ENCODE peak calls at places on chromosomes 2 and 18, in eight cellular contexts. Z is brain microvascular endothelial cell; Q is aorta; S is GM23338; F is HL-60; O is WERI-Rb-1; M is CD8-positive, alpha-beta memory T cell; A is bronchial epithelial cell. C is an unnamed sample.

GRCh38 chr2:105438104-105438929 is 39.5 kb upstream of the FHL2 start:
- DNase-seq in Z (no peak), Q (no peak), S (no peak), F (no peak), O (peak), M (no peak), A (no peak), C (no peak)

GRCh38 chr18:9714832-9715343 is 6.8 kb downstream of the RAB31 start:
- DNase-seq in Z (no peak), Q (no peak), S (no peak), F (no peak), O (no peak), M (no peak), A (no peak), C (no peak)

GRCh38 chr18:62505669-62506494 is 16.9 kb upstream of the ZCCHC2 start:
- DNase-seq in Z (no peak), Q (no peak), S (no peak), F (no peak), O (no peak), M (peak), A (peak), C (no peak)

GRCh38 chr2:212536385-212537310 is 2.0 kb downstream of the ERBB4 start:
- DNase-seq in Z (no peak), Q (no peak), S (peak), F (no peak), O (peak), M (no peak), A (no peak), C (peak)

GRCh38 chr2:63891488-63892030 is 49.9 kb downstream of the UGP2 start:
- DNase-seq in Z (no peak), Q (no peak), S (no peak), F (no peak), O (no peak), M (no peak), A (no peak), C (no peak)

GRCh38 chr2:98380203-98380535 is 33.9 kb downstream of the CNGA3 start:
- DNase-seq in Z (no peak), Q (no peak), S (no peak), F (no peak), O (no peak), M (no peak), A (no peak), C (no peak)

GRCh38 chr2:124683536-124684407 is 658.7 kb downstream of the CNTNAP5 start:
- DNase-seq in Z (no peak), Q (no peak), S (no peak), F (no peak), O (no peak), M (no peak), A (no peak), C (no peak)

GRCh38 chr18:55189972-55190371 is 230.7 kb upstream of the CCDC68 start:
- DNase-seq in Z (no peak), Q (no peak), S (peak), F (no peak), O (peak), M (no peak), A (no peak), C (no peak)

GRCh38 chr2:61460168-61460567 is 10.7 kb downstream of the USP34 start:
- DNase-seq in Z (peak), Q (no peak), S (no peak), F (no peak), O (no peak), M (no peak), A (peak), C (no peak)

GRCh38 chr2:128622371-128622770 is 303.7 kb upstream of the HS6ST1 start:
- DNase-seq in Z (no peak), Q (peak), S (no peak), F (peak), O (no peak), M (no peak), A (no peak), C (peak)

GRCh38 chr2:239765076-239765845 is 259.9 kb downstream of the NDUFA10 start:
- DNase-seq in Z (no peak), Q (peak), S (no peak), F (no peak), O (no peak), M (no peak), A (no peak), C (peak)

GRCh38 chr2:39135678-39136259 is 14.9 kb upstream of the SOS1 start:
- DNase-seq in Z (no peak), Q (no peak), S (no peak), F (no peak), O (no peak), M (peak), A (no peak), C (no peak)

GRCh38 chr18:66558773-66559172 is 45.1 kb downstream of the CDH19 start:
- DNase-seq in Z (no peak), Q (no peak), S (no peak), F (no peak), O (no peak), M (no peak), A (peak), C (no peak)

GRCh38 chr2:38010995-38011394 is 65.0 kb downstream of the CYP1B1 start:
- DNase-seq in Z (no peak), Q (no peak), S (no peak), F (no peak), O (peak), M (no peak), A (peak), C (no peak)

GRCh38 chr2:119255760-119256573 is 32.3 kb downstream of the STEAP3 start:
- DNase-seq in Z (peak), Q (no peak), S (peak), F (no peak), O (peak), M (no peak), A (peak), C (no peak)

GRCh38 chr2:3146772-3147640 is 230.6 kb downstream of the EIPR1 start:
- DNase-seq in Z (no peak), Q (no peak), S (no peak), F (no peak), O (no peak), M (no peak), A (no peak), C (peak)

GRCh38 chr2:159090514-159091201 is 122.2 kb downstream of the TANC1 start:
- DNase-seq in Z (no peak), Q (no peak), S (no peak), F (no peak), O (no peak), M (no peak), A (peak), C (no peak)

GRCh38 chr18:44954256-44954655 is 273.6 kb downstream of the SETBP1 start:
- DNase-seq in Z (no peak), Q (no peak), S (no peak), F (no peak), O (no peak), M (no peak), A (no peak), C (no peak)

GRCh38 chr2:240392948-240393830 is 42.3 kb upstream of the GPC1 start:
- DNase-seq in Z (no peak), Q (peak), S (no peak), F (no peak), O (peak), M (no peak), A (no peak), C (peak)

GRCh38 chr2:10162586-10163497 is 40.3 kb downstream of the RRM2 start:
- DNase-seq in Z (no peak), Q (no peak), S (peak), F (no peak), O (peak), M (no peak), A (no peak), C (no peak)

GRCh38 chr2:200373973-200374416 is 67.5 kb downstream of the SPATS2L start:
- DNase-seq in Z (no peak), Q (no peak), S (no peak), F (no peak), O (no peak), M (peak), A (peak), C (no peak)

GRCh38 chr2:15498554-15498953 is 62.6 kb downstream of the NBAS start:
- DNase-seq in Z (no peak), Q (no peak), S (no peak), F (peak), O (no peak), M (no peak), A (no peak), C (no peak)

GRCh38 chr18:43772907-43773306 is 495.6 kb upstream of the SYT4 start:
- DNase-seq in Z (no peak), Q (no peak), S (no peak), F (no peak), O (no peak), M (no peak), A (no peak), C (no peak)

GRCh38 chr2:241053576-241054251 is 48.4 kb downstream of the MTERF4 start:
- DNase-seq in Z (no peak), Q (no peak), S (no peak), F (no peak), O (no peak), M (no peak), A (no peak), C (no peak)

GRCh38 chr2:169528271-169528701 is 18.8 kb downstream of the KLHL41 start:
- DNase-seq in Z (peak), Q (peak), S (peak), F (peak), O (peak), M (peak), A (peak), C (no peak)

GRCh38 chr2:64362562-64363026 is 91.4 kb upstream of the LGALSL start:
- DNase-seq in Z (no peak), Q (no peak), S (no peak), F (no peak), O (no peak), M (no peak), A (peak), C (no peak)

GRCh38 chr2:242043538-242044205 is 174.1 kb downstream of the RTP5 start:
- DNase-seq in Z (no peak), Q (peak), S (no peak), F (no peak), O (no peak), M (no peak), A (no peak), C (no peak)

GRCh38 chr2:28276076-28276618 is 116.5 kb upstream of the FOSL2 start:
- DNase-seq in Z (peak), Q (no peak), S (no peak), F (no peak), O (no peak), M (no peak), A (peak), C (no peak)

GRCh38 chr2:120599064-120599463 is 136.6 kb upstream of the GLI2 start:
- DNase-seq in Z (no peak), Q (peak), S (no peak), F (peak), O (no peak), M (no peak), A (no peak), C (peak)

GRCh38 chr2:74763962-74764428 is 69.9 kb upstream of the HK2 start:
- DNase-seq in Z (no peak), Q (no peak), S (no peak), F (no peak), O (peak), M (no peak), A (no peak), C (no peak)

GRCh38 chr18:14026199-14026598 is 106.0 kb downstream of the ZNF519 start:
- DNase-seq in Z (no peak), Q (no peak), S (peak), F (no peak), O (no peak), M (no peak), A (no peak), C (no peak)

GRCh38 chr2:226130192-226130591 is 669.4 kb downstream of the IRS1 start:
- DNase-seq in Z (peak), Q (no peak), S (peak), F (no peak), O (no peak), M (no peak), A (peak), C (no peak)

GRCh38 chr18:23966909-23967308 is 47.6 kb upstream of the TTC39C start:
- DNase-seq in Z (no peak), Q (no peak), S (no peak), F (no peak), O (no peak), M (no peak), A (no peak), C (no peak)

GRCh38 chr2:1686784-1687105 is 57.6 kb downstream of the PXDN start:
- DNase-seq in Z (peak), Q (no peak), S (no peak), F (no peak), O (no peak), M (no peak), A (no peak), C (no peak)

GRCh38 chr2:55419236-55419513 is 481 bp downstream of the CCDC88A start:
- DNase-seq in Z (no peak), Q (no peak), S (no peak), F (no peak), O (no peak), M (peak), A (peak), C (no peak)

GRCh38 chr2:8564475-8564874 is 117.4 kb upstream of the ID2 start:
- DNase-seq in Z (no peak), Q (no peak), S (no peak), F (no peak), O (no peak), M (no peak), A (no peak), C (no peak)

GRCh38 chr2:44672431-44672830 is 269.1 kb upstream of the SIX3 start:
- DNase-seq in Z (no peak), Q (no peak), S (no peak), F (no peak), O (no peak), M (no peak), A (no peak), C (no peak)

GRCh38 chr2:71608441-71608840 is 155.1 kb downstream of the DYSF start:
- DNase-seq in Z (no peak), Q (no peak), S (no peak), F (no peak), O (no peak), M (no peak), A (no peak), C (peak)

GRCh38 chr2:173358617-173359016 is 3.9 kb downstream of the CDCA7 start:
- DNase-seq in Z (no peak), Q (no peak), S (no peak), F (no peak), O (no peak), M (no peak), A (no peak), C (no peak)
- H3K4me3 ChIP-seq in Z (no peak), Q (no peak), S (no peak), F (no peak), O (no peak), M (no peak), A (no peak), C (no peak)

GRCh38 chr2:69013123-69013836 is at the start of gene ANTXR1:
- DNase-seq in Z (peak), Q (peak), S (peak), F (no peak), O (peak), M (peak), A (peak), C (peak)
- H3K4me3 ChIP-seq in Z (peak), Q (peak), S (peak), F (peak), O (peak), M (peak), A (peak), C (peak)

GRCh38 chr2:53856272-53856671 is 3.5 kb downstream of the GPR75 start:
- DNase-seq in Z (no peak), Q (no peak), S (peak), F (no peak), O (no peak), M (no peak), A (no peak), C (no peak)

GRCh38 chr2:53863538-53864227 is 3.9 kb upstream of the GPR75 start:
- DNase-seq in Z (no peak), Q (no peak), S (no peak), F (no peak), O (no peak), M (no peak), A (no peak), C (no peak)

GRCh38 chr2:53861824-53862223 is 2.1 kb upstream of the GPR75 start:
- DNase-seq in Z (no peak), Q (no peak), S (no peak), F (no peak), O (no peak), M (peak), A (no peak), C (no peak)

GRCh38 chr2:53854678-53855077 is 5.1 kb downstream of the GPR75 start:
- DNase-seq in Z (no peak), Q (no peak), S (no peak), F (no peak), O (no peak), M (no peak), A (no peak), C (no peak)

GRCh38 chr2:53859354-53860159 is at the start of gene GPR75:
- DNase-seq in Z (no peak), Q (peak), S (peak), F (no peak), O (no peak), M (no peak), A (peak), C (peak)
- H3K4me3 ChIP-seq in Z (peak), Q (no peak), S (peak), F (no peak), O (no peak), M (no peak), A (peak), C (peak)

DNA sequence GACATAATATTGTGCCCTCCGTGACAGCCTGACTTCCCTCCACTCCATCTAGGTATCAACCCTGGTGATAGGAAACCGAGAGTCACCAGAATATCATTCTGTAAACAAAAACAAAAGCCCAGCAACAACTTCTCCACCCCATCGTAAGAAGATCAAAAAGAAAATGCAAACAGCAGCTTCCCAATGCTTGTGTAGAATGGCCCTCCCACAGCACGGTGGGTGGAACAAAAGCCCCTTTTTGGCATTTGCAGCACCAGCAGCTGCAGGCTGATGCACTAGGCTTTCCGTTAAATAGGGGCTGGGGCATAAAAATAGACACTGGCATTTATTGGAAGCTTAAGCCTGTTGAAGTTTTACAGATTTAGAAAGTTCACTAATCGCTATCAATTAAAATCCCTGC is 513.0 kb downstream of the GALR1 start:
- DNase-seq in Z (no peak), Q (no peak), S (no peak), F (no peak), O (no peak), M (no peak), A (no peak), C (no peak)
- H3K4me3 ChIP-seq in Z (no peak), Q (no peak), S (no peak), F (no peak), O (no peak), M (no peak), A (no peak), C (no peak)

DNA sequence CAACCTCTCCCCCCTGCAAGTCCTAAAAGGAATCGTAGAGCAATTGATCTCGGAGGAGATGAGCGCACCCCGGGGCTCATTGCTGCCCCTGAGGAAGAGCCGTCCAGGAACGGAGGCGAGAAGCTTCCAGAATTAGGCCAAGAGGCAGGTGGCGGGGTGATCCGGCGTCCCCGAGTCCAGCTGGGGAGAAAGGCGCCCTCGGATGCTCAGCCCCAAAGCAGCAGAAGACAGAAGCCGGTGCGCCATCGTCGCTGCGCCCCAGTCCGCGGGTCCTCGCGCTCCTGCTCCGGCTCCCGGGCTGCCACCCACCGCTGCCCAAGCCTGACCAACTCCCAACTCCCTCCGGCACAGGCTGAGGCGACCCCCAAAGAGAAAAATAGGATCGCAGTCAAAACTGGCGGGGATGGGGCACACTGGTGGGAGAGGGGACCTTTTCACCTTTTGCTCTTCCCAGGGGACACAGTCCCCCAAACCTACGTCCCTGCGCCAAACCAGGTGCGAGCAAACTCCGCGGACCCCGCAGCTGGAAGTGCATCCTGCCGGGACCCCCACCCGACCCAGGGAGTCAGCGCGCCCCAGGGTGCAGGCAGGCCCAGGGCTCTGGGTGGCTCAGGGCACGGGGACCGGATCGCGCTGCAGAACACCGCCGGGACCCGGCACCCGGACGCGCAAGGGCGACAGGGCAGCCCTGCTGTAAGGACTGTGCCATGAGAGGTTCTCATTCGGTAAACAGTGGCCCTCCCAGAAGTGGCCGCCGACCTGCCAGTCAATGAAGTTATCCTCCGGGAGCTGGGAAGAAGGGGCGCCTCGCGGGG is 8.5 kb upstream of the MEIS1 start:
- DNase-seq in Z (no peak), Q (no peak), S (peak), F (no peak), O (no peak), M (no peak), A (no peak), C (no peak)
- H3K4me3 ChIP-seq in Z (no peak), Q (no peak), S (peak), F (no peak), O (peak), M (no peak), A (peak), C (peak)

DNA sequence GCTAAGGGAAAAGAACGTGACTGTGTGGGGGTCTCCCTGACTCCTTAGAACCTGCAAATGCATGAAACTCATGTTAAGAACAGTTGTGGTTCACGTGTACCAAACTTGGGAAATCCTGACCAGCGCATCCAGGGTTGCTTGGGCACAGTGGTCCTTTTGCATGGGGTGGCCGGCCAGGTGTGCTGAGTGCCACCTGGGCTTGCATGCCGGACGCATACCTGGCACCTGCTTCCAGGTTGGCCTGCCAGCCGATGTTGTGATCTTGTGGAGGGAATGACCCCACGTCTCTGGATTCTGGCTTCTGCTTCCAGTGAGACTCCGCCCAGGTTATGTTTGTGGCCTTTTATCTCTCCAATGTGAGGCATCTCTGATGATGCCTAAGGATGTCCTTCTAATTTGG is 118.7 kb downstream of the AGAP1 start:
- DNase-seq in Z (no peak), Q (no peak), S (no peak), F (no peak), O (no peak), M (no peak), A (no peak), C (no peak)
- H3K4me3 ChIP-seq in Z (no peak), Q (no peak), S (no peak), F (no peak), O (no peak), M (no peak), A (no peak), C (no peak)

GRCh38 chr2:69163109-69163508 is 150.1 kb downstream of the ANTXR1 start:
- DNase-seq in Z (peak), Q (peak), S (no peak), F (peak), O (no peak), M (no peak), A (peak), C (no peak)
- H3K4me3 ChIP-seq in Z (no peak), Q (no peak), S (no peak), F (no peak), O (no peak), M (no peak), A (no peak), C (no peak)

DNA sequence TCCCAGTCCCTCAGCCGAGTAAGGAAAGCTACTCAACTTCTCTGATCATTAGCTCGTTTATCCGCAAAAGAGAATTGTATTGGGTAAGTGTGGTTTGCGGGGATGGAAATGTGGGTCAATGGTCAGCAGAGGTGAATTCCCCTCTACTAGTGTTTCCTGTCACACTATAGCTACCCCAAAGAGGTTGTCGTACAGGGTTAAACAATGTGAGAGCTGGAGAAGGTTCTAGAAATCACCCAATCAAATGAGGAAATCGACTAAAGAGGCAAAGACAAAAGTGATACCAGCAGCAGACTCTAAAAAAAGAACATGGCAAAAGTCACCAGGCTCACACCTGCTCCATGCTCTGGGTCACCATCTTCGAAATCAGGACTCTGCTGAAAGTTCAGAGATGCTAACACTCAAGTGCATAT is 144.7 kb upstream of the ITGA4 start:
- DNase-seq in Z (no peak), Q (no peak), S (no peak), F (no peak), O (no peak), M (peak), A (no peak), C (no peak)
- H3K4me3 ChIP-seq in Z (no peak), Q (no peak), S (no peak), F (no peak), O (no peak), M (peak), A (no peak), C (no peak)

C was measured in upper lobe of right lung.